ENCODE peak calls at places on chromosomes 16 and 17, in ten cellular contexts. One of them, this sample, is unnamed.
A peak's percentile ranks its signal among the peaks of the same experiment; 100 is the strongest.

GRCh38 chr17:40442392-40443195 is 656 bp upstream of the IGFBP4 start:
- DNase-seq in HL-60: no peak
- DNase-seq in fibroblast of the aortic adventitia: peak; percentile 54
- DNase-seq in tibial nerve: no peak
- DNase-seq in MCF 10A: no peak
- DNase-seq in pancreas: no peak
- DNase-seq in HepG2: no peak
- DNase-seq in MM.1S: no peak
- DNase-seq in nephron progenitor cell: no peak
- DNase-seq in uterus: peak; percentile 70
- DNase-seq in this sample: no peak

GRCh38 chr17:49730078-49730786 is 22.5 kb upstream of the SLC35B1 start:
- DNase-seq in MM.1S: no peak
- DNase-seq in pancreas: peak; percentile 63
- DNase-seq in uterus: peak; percentile 91
- DNase-seq in tibial nerve: peak; percentile 73
- DNase-seq in fibroblast of the aortic adventitia: peak; percentile 97
- DNase-seq in HL-60: no peak
- DNase-seq in HepG2: no peak
- DNase-seq in MCF 10A: no peak
- DNase-seq in nephron progenitor cell: no peak
- DNase-seq in this sample: no peak

GRCh38 chr17:40168262-40168832 is 8.9 kb upstream of the RAPGEFL1 start:
- DNase-seq in HL-60: no peak
- DNase-seq in nephron progenitor cell: no peak
- DNase-seq in tibial nerve: no peak
- DNase-seq in fibroblast of the aortic adventitia: peak; percentile 85
- DNase-seq in HepG2: peak; percentile 77
- DNase-seq in uterus: no peak
- DNase-seq in MCF 10A: peak; percentile 57
- DNase-seq in MM.1S: peak; percentile 48
- DNase-seq in pancreas: peak; percentile 28
- DNase-seq in this sample: peak; percentile 50

GRCh38 chr16:29664133-29664912 is 1.3 kb downstream of the SPN start:
- DNase-seq in uterus: no peak
- DNase-seq in nephron progenitor cell: no peak
- DNase-seq in HL-60: peak; percentile 91
- DNase-seq in MCF 10A: no peak
- DNase-seq in pancreas: no peak
- DNase-seq in fibroblast of the aortic adventitia: no peak
- DNase-seq in MM.1S: no peak
- DNase-seq in HepG2: no peak
- DNase-seq in tibial nerve: no peak
- DNase-seq in this sample: peak; percentile 78

GRCh38 chr17:50575581-50576210 is 15.2 kb downstream of the CACNA1G start:
- DNase-seq in nephron progenitor cell: no peak
- DNase-seq in fibroblast of the aortic adventitia: no peak
- DNase-seq in pancreas: no peak
- DNase-seq in HL-60: no peak
- DNase-seq in tibial nerve: no peak
- DNase-seq in MCF 10A: no peak
- DNase-seq in uterus: no peak
- DNase-seq in HepG2: no peak
- DNase-seq in MM.1S: peak; percentile 19
- DNase-seq in this sample: peak; percentile 25

GRCh38 chr16:89918453-89919347 is at the start of gene MC1R:
- DNase-seq in tibial nerve: no peak
- DNase-seq in nephron progenitor cell: peak; percentile 58
- DNase-seq in HepG2: peak; percentile 88
- DNase-seq in uterus: no peak
- DNase-seq in fibroblast of the aortic adventitia: peak; percentile 46
- DNase-seq in pancreas: no peak
- DNase-seq in MM.1S: peak; percentile 19
- DNase-seq in HL-60: no peak
- DNase-seq in MCF 10A: no peak
- DNase-seq in this sample: peak; percentile 62

GRCh38 chr16:57639172-57639571 is 10.7 kb downstream of the ADGRG1 start:
- DNase-seq in HepG2: no peak
- DNase-seq in pancreas: peak; percentile 78
- DNase-seq in MCF 10A: no peak
- DNase-seq in uterus: no peak
- DNase-seq in nephron progenitor cell: peak; percentile 83
- DNase-seq in fibroblast of the aortic adventitia: no peak
- DNase-seq in MM.1S: no peak
- DNase-seq in HL-60: no peak
- DNase-seq in tibial nerve: no peak
- DNase-seq in this sample: peak; percentile 42

GRCh38 chr16:27369806-27370205 is 32.2 kb upstream of the IL21R start:
- DNase-seq in pancreas: no peak
- DNase-seq in uterus: no peak
- DNase-seq in fibroblast of the aortic adventitia: peak; percentile 28
- DNase-seq in HL-60: no peak
- DNase-seq in MM.1S: no peak
- DNase-seq in MCF 10A: no peak
- DNase-seq in HepG2: peak; percentile 43
- DNase-seq in nephron progenitor cell: no peak
- DNase-seq in tibial nerve: no peak
- DNase-seq in this sample: no peak

GRCh38 chr16:50683689-50684374 is 2.7 kb upstream of the SNX20 start:
- DNase-seq in uterus: no peak
- DNase-seq in HepG2: no peak
- DNase-seq in pancreas: peak; percentile 33
- DNase-seq in MM.1S: peak; percentile 88
- DNase-seq in HL-60: peak; percentile 83
- DNase-seq in fibroblast of the aortic adventitia: no peak
- DNase-seq in MCF 10A: no peak
- DNase-seq in nephron progenitor cell: no peak
- DNase-seq in tibial nerve: no peak
- DNase-seq in this sample: peak; percentile 78

GRCh38 chr17:74631468-74632195 is 8.1 kb upstream of the CD300E start:
- DNase-seq in pancreas: no peak
- DNase-seq in HL-60: no peak
- DNase-seq in tibial nerve: no peak
- DNase-seq in HepG2: no peak
- DNase-seq in MCF 10A: no peak
- DNase-seq in fibroblast of the aortic adventitia: peak; percentile 31
- DNase-seq in uterus: no peak
- DNase-seq in MM.1S: no peak
- DNase-seq in nephron progenitor cell: no peak
- DNase-seq in this sample: no peak

GRCh38 chr16:58821886-58822285 is 87.8 kb upstream of the GOT2 start:
- DNase-seq in nephron progenitor cell: no peak
- DNase-seq in tibial nerve: no peak
- DNase-seq in fibroblast of the aortic adventitia: no peak
- DNase-seq in MCF 10A: no peak
- DNase-seq in HepG2: no peak
- DNase-seq in uterus: no peak
- DNase-seq in HL-60: no peak
- DNase-seq in MM.1S: no peak
- DNase-seq in pancreas: no peak
- DNase-seq in this sample: no peak

DNA sequence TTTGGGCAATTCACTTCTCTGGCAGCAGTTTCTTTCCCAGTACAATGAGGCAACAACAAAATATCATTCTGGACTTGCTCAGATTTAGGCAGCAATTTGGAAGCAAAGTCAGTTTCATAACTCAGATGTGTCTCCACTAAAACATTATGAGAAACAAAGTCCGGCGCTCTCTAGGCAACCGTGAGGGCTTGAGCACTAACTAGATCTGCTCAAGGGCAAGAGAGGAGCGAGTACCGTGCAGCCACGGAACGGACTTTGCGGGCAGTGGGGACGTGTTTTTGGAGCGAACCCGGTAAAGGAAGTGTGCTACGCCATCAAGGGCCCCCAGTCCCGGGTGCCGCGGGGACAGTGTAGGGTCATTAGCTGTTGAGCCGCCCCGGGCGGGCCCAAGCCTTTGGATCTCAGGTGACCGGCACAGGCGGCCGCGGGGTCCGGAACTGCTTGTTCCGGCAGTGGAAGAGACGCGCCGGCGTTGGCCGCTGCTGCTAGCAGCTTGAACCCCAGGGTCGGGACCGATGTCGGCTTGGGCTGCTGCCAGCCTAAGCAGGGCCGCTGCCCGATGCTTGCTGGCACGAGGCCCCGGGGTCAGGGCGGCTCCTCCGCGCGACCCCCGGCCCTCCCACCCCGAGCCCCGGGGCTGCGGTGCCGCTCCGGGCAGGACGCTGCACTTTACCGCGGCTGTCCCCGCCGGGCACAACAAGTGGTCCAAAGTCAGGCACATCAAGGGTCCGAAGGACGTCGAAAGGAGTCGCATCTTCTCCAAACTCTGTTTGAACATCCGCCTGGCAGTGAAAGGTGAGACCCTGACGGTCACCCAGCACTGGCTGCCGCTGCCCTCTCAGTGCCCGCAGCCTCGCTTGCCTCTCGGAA is at the start of gene TACO1:
- DNase-seq in nephron progenitor cell: peak; percentile 84
- DNase-seq in MM.1S: peak; percentile 78
- DNase-seq in fibroblast of the aortic adventitia: peak; percentile 87
- DNase-seq in HepG2: peak; percentile 83
- DNase-seq in pancreas: peak; percentile 89
- DNase-seq in MCF 10A: peak; percentile 76
- DNase-seq in tibial nerve: peak; percentile 48
- DNase-seq in HL-60: peak; percentile 78
- DNase-seq in uterus: peak; percentile 78
- DNase-seq in this sample: peak; percentile 83
- TF ChIP-seq CTCF in nephron progenitor cell: no peak
- TF ChIP-seq CTCF in MM.1S: no peak
- TF ChIP-seq CTCF in fibroblast of the aortic adventitia: no peak
- TF ChIP-seq CTCF in HepG2: peak; percentile 41
- TF ChIP-seq CTCF in pancreas: no peak
- TF ChIP-seq CTCF in MCF 10A: no peak
- TF ChIP-seq CTCF in tibial nerve: no peak
- TF ChIP-seq CTCF in HL-60: no peak
- TF ChIP-seq CTCF in uterus: no peak
- TF ChIP-seq CTCF in this sample: no peak

GRCh38 chr17:48468299-48468698 is 38.3 kb upstream of the SKAP1 start:
- DNase-seq in MM.1S: peak; percentile 79
- DNase-seq in HL-60: no peak
- DNase-seq in HepG2: no peak
- DNase-seq in uterus: no peak
- DNase-seq in fibroblast of the aortic adventitia: no peak
- DNase-seq in nephron progenitor cell: no peak
- DNase-seq in pancreas: no peak
- DNase-seq in tibial nerve: no peak
- DNase-seq in MCF 10A: no peak
- DNase-seq in this sample: no peak

GRCh38 chr17:48472485-48473281 is 42.7 kb upstream of the SKAP1 start:
- DNase-seq in HepG2: no peak
- DNase-seq in MCF 10A: no peak
- DNase-seq in fibroblast of the aortic adventitia: peak; percentile 52
- DNase-seq in MM.1S: peak; percentile 73
- DNase-seq in nephron progenitor cell: peak; percentile 56
- DNase-seq in uterus: no peak
- DNase-seq in tibial nerve: no peak
- DNase-seq in HL-60: no peak
- DNase-seq in pancreas: no peak
- DNase-seq in this sample: no peak

GRCh38 chr17:48471807-48472484 is 41.9 kb upstream of the SKAP1 start:
- DNase-seq in MCF 10A: no peak
- DNase-seq in HL-60: no peak
- DNase-seq in uterus: no peak
- DNase-seq in HepG2: no peak
- DNase-seq in nephron progenitor cell: peak; percentile 63
- DNase-seq in pancreas: no peak
- DNase-seq in tibial nerve: no peak
- DNase-seq in fibroblast of the aortic adventitia: no peak
- DNase-seq in MM.1S: no peak
- DNase-seq in this sample: no peak

GRCh38 chr17:48469227-48469626 is 39.2 kb upstream of the SKAP1 start:
- DNase-seq in fibroblast of the aortic adventitia: no peak
- DNase-seq in pancreas: no peak
- DNase-seq in uterus: no peak
- DNase-seq in HL-60: no peak
- DNase-seq in tibial nerve: no peak
- DNase-seq in MM.1S: no peak
- DNase-seq in MCF 10A: no peak
- DNase-seq in HepG2: no peak
- DNase-seq in nephron progenitor cell: no peak
- DNase-seq in this sample: no peak

DNA sequence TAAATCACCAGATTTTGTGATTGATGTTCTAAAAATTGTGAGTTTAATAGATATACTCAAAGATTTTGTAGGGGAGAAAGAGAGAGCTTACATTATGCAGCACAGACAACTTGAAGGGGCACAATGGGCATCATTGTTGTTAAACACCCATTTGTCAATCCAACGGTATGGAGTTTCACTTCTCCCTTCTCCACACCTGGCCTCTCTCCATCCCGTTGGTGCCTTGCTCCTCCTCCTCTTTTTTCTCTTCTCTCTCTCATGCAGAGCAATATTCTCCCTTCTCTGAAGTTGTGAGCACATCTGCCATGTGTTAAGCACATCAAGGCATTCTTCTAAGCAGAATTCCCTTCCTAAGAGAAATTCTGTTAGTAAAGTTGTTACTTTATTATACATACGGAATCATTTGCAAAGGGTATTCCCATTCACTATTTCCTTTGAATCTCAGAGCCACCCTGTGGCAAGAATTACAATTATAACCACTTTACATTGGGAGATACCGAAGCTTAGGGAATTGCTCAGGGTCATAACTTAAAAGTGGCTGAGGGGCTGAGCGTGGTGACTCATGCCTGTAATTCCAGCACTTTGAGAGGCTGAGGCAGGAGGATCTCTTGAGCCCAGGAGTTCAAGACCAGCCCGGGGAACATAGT is 40.5 kb upstream of the SKAP1 start:
- DNase-seq in HepG2: no peak
- DNase-seq in pancreas: no peak
- DNase-seq in MCF 10A: no peak
- DNase-seq in uterus: no peak
- DNase-seq in tibial nerve: no peak
- DNase-seq in HL-60: no peak
- DNase-seq in nephron progenitor cell: no peak
- DNase-seq in MM.1S: no peak
- DNase-seq in fibroblast of the aortic adventitia: peak; percentile 56
- DNase-seq in this sample: no peak
- TF ChIP-seq CTCF in HepG2: no peak
- TF ChIP-seq CTCF in pancreas: no peak
- TF ChIP-seq CTCF in MCF 10A: no peak
- TF ChIP-seq CTCF in uterus: no peak
- TF ChIP-seq CTCF in tibial nerve: no peak
- TF ChIP-seq CTCF in HL-60: no peak
- TF ChIP-seq CTCF in nephron progenitor cell: no peak
- TF ChIP-seq CTCF in MM.1S: no peak
- TF ChIP-seq CTCF in fibroblast of the aortic adventitia: peak; percentile 33
- TF ChIP-seq CTCF in this sample: no peak

GRCh38 chr17:37265446-37266173 is 110.2 kb upstream of the C17orf78 start:
- DNase-seq in MCF 10A: no peak
- DNase-seq in nephron progenitor cell: no peak
- DNase-seq in MM.1S: no peak
- DNase-seq in HepG2: no peak
- DNase-seq in tibial nerve: no peak
- DNase-seq in uterus: no peak
- DNase-seq in HL-60: no peak
- DNase-seq in fibroblast of the aortic adventitia: no peak
- DNase-seq in pancreas: no peak
- DNase-seq in this sample: no peak
- TF ChIP-seq CTCF in MCF 10A: no peak
- TF ChIP-seq CTCF in nephron progenitor cell: no peak
- TF ChIP-seq CTCF in MM.1S: no peak
- TF ChIP-seq CTCF in HepG2: no peak
- TF ChIP-seq CTCF in tibial nerve: no peak
- TF ChIP-seq CTCF in uterus: no peak
- TF ChIP-seq CTCF in HL-60: no peak
- TF ChIP-seq CTCF in fibroblast of the aortic adventitia: no peak
- TF ChIP-seq CTCF in pancreas: no peak
- TF ChIP-seq CTCF in this sample: no peak

GRCh38 chr16:17206712-17207111 is 264.0 kb downstream of the XYLT1 start:
- DNase-seq in pancreas: no peak
- DNase-seq in tibial nerve: no peak
- DNase-seq in MM.1S: no peak
- DNase-seq in fibroblast of the aortic adventitia: peak; percentile 46
- DNase-seq in HepG2: no peak
- DNase-seq in uterus: no peak
- DNase-seq in MCF 10A: no peak
- DNase-seq in nephron progenitor cell: no peak
- DNase-seq in HL-60: no peak
- DNase-seq in this sample: no peak
- TF ChIP-seq CTCF in pancreas: no peak
- TF ChIP-seq CTCF in tibial nerve: no peak
- TF ChIP-seq CTCF in MM.1S: no peak
- TF ChIP-seq CTCF in fibroblast of the aortic adventitia: peak; percentile 45
- TF ChIP-seq CTCF in HepG2: no peak
- TF ChIP-seq CTCF in uterus: no peak
- TF ChIP-seq CTCF in MCF 10A: no peak
- TF ChIP-seq CTCF in nephron progenitor cell: no peak
- TF ChIP-seq CTCF in HL-60: no peak
- TF ChIP-seq CTCF in this sample: no peak

This sample was measured in activated CD8-positive, alpha-beta T cell treated with anti-CD3 and anti-CD28 coated beads for 36 hours.